ENCODE peak calls at places on chromosome 7, in six cellular contexts. X, E, J, Y, U and D are unnamed samples.

GRCh38 chr7:132367007-132367406 is 209.3 kb downstream of the PLXNA4 start:
- DNase-seq in X (no peak), J (no peak), Y (no peak), U (no peak), E (no peak), D (no peak)

GRCh38 chr7:138863931-138864330 is 65.9 kb upstream of the ATP6V0A4 start:
- DNase-seq in X (no peak), Y (no peak), J (no peak), E (no peak), U (no peak), D (no peak)

GRCh38 chr7:142556745-142557144 is 192.5 kb upstream of the PRSS1 start:
- DNase-seq in E (no peak), X (no peak), J (peak), U (no peak), Y (peak), D (no peak)

GRCh38 chr7:110861163-110861562 is 229.8 kb upstream of the LRRN3 start:
- DNase-seq in Y (no peak), E (no peak), X (no peak), J (no peak), U (no peak), D (no peak)

GRCh38 chr7:98189559-98189958 is 21.7 kb upstream of the BHLHA15 start:
- DNase-seq in E (no peak), X (no peak), J (no peak), Y (no peak), U (no peak), D (no peak)

GRCh38 chr7:121123028-121123427 is 134.5 kb downstream of the CPED1 start:
- DNase-seq in U (no peak), Y (no peak), X (no peak), E (no peak), J (no peak), D (no peak)

GRCh38 chr7:2811476-2812118 is 32.5 kb downstream of the GNA12 start:
- DNase-seq in J (no peak), X (no peak), U (no peak), Y (no peak), E (no peak), D (no peak)

GRCh38 chr7:8044761-8045430 is 76.3 kb downstream of the GLCCI1 start:
- DNase-seq in U (no peak), E (no peak), X (no peak), Y (no peak), J (no peak), D (no peak)

GRCh38 chr7:150631084-150631824 is 931 bp downstream of the GIMAP6 start:
- DNase-seq in E (no peak), U (no peak), Y (peak), X (no peak), J (no peak), D (no peak)

GRCh38 chr7:123727071-123727837 is 21.5 kb downstream of the WASL start:
- DNase-seq in U (no peak), X (no peak), J (peak), Y (no peak), E (no peak), D (no peak)

GRCh38 chr7:143884978-143885559 is 16.9 kb downstream of the TCAF1 start:
- DNase-seq in J (peak), U (peak), X (peak), Y (peak), E (peak), D (peak)

GRCh38 chr7:138987686-138988085 is 6.5 kb upstream of the KIAA1549 start:
- DNase-seq in Y (no peak), X (no peak), U (no peak), E (no peak), J (no peak), D (no peak)

GRCh38 chr7:119028736-119029135 is 804.2 kb downstream of the ANKRD7 start:
- DNase-seq in J (no peak), Y (no peak), U (no peak), E (no peak), X (no peak), D (no peak)

GRCh38 chr7:2711895-2712675 is 24.1 kb downstream of the AMZ1 start:
- DNase-seq in X (no peak), J (no peak), Y (no peak), U (peak), E (no peak), D (no peak)

GRCh38 chr7:155983176-155983815 is 171.0 kb upstream of the SHH start:
- DNase-seq in J (no peak), E (no peak), U (peak), Y (no peak), X (no peak), D (peak)

GRCh38 chr7:30157217-30157616 is 22.4 kb downstream of the MTURN start:
- DNase-seq in E (no peak), X (peak), J (no peak), Y (no peak), U (no peak), D (no peak)

GRCh38 chr7:75567948-75568595 is 76.0 kb downstream of the SPDYE5 start:
- DNase-seq in X (no peak), J (no peak), Y (no peak), U (no peak), E (no peak), D (peak)

GRCh38 chr7:139358541-139359365 is 941 bp upstream of the LUC7L2 start:
- DNase-seq in X (peak), Y (peak), U (peak), E (no peak), J (no peak), D (no peak)

GRCh38 chr7:4794591-4795350 is 19.3 kb downstream of the AP5Z1 start:
- DNase-seq in E (no peak), X (no peak), Y (peak), J (peak), U (no peak), D (no peak)

GRCh38 chr7:101630591-101630990 is 1.5 kb upstream of the MYL10 start:
- DNase-seq in E (no peak), Y (no peak), U (no peak), X (peak), J (peak), D (no peak)

GRCh38 chr7:3043544-3044395 is at the start of gene CARD11:
- DNase-seq in X (no peak), U (peak), Y (no peak), E (peak), J (no peak), D (no peak)

GRCh38 chr7:99092064-99092720 is 51.7 kb downstream of the SMURF1 start:
- DNase-seq in E (no peak), Y (no peak), U (no peak), X (peak), J (no peak), D (no peak)

GRCh38 chr7:20267482-20267881 is 50.3 kb upstream of the MACC1 start:
- DNase-seq in J (no peak), X (no peak), Y (no peak), E (peak), U (no peak), D (no peak)

GRCh38 chr7:143384741-143385631 is 3.8 kb downstream of the ZYX start:
- DNase-seq in Y (peak), X (no peak), J (no peak), E (no peak), U (no peak), D (no peak)

GRCh38 chr7:94907420-94908203 is at the start of gene PPP1R9A:
- DNase-seq in E (peak), Y (peak), J (peak), U (peak), X (peak), D (peak)

GRCh38 chr7:5647816-5648215 is 133.6 kb downstream of the RNF216 start:
- DNase-seq in E (no peak), X (no peak), Y (no peak), J (no peak), U (no peak), D (no peak)

GRCh38 chr7:157791666-157792065 is 454.9 kb downstream of the DNAJB6 start:
- DNase-seq in J (no peak), E (no peak), U (no peak), Y (no peak), X (no peak), D (no peak)

GRCh38 chr7:2010551-2011265 is 222.0 kb downstream of the MAD1L1 start:
- DNase-seq in Y (peak), U (no peak), J (no peak), X (no peak), E (no peak), D (no peak)

GRCh38 chr7:73799282-73800141 is 29.4 kb upstream of the CLDN3 start:
- DNase-seq in J (no peak), Y (no peak), U (peak), X (peak), E (no peak), D (no peak)

GRCh38 chr7:155187061-155187785 is 110.5 kb upstream of the INSIG1 start:
- DNase-seq in Y (no peak), X (no peak), U (no peak), J (no peak), E (no peak), D (peak)

GRCh38 chr7:103915958-103916357 is 73.5 kb downstream of the RELN start:
- DNase-seq in E (no peak), X (peak), Y (no peak), J (peak), U (no peak), D (no peak)

GRCh38 chr7:101121996-101122932 is 4.6 kb upstream of the SERPINE1 start:
- DNase-seq in X (no peak), J (peak), E (peak), U (peak), Y (peak), D (no peak)

GRCh38 chr7:114922151-114922651 is 307 bp downstream of the MDFIC start:
- DNase-seq in X (peak), U (peak), J (no peak), E (peak), Y (peak), D (peak)

GRCh38 chr7:33754933-33755928 is 150.1 kb upstream of the BMPER start:
- DNase-seq in Y (no peak), J (no peak), X (peak), E (no peak), U (peak), D (no peak)

GRCh38 chr7:108270385-108270784 is 140.2 kb upstream of the LAMB4 start:
- DNase-seq in U (no peak), J (peak), X (no peak), E (no peak), Y (no peak), D (no peak)

GRCh38 chr7:42624471-42624870 is 287.4 kb downstream of the C7orf25 start:
- DNase-seq in J (peak), U (no peak), E (no peak), Y (no peak), X (no peak), D (no peak)

GRCh38 chr7:135204271-135204872 is 7.0 kb downstream of the WDR91 start:
- DNase-seq in E (no peak), X (no peak), U (no peak), Y (no peak), J (peak), D (no peak)

GRCh38 chr7:28662236-28662635 is 249.9 kb downstream of the CREB5 start:
- DNase-seq in X (no peak), E (no peak), Y (no peak), J (no peak), U (no peak), D (no peak)

GRCh38 chr7:130560972-130561371 is 69.1 kb downstream of the MEST start:
- DNase-seq in U (no peak), X (peak), E (no peak), Y (no peak), J (peak), D (no peak)